ENCODE peak calls at places on chromosomes 13 and 19, in seven cellular contexts. W, Q, Z, J, P, I and X are unnamed samples.

GRCh38 chr13:24080134-24080533 is 80.4 kb upstream of the SPATA13 start:
- DNase-seq in W (no peak), Q (no peak), Z (no peak), J (no peak), P (no peak), I (no peak), X (no peak)

GRCh38 chr13:25886438-25887214 is 165.2 kb downstream of the SHISA2 start:
- DNase-seq in W (no peak), Q (no peak), Z (no peak), J (no peak), P (no peak), I (no peak), X (no peak)

GRCh38 chr19:19821366-19822147 is at the start of gene ZNF506:
- DNase-seq in W (peak; percentile 100), Q (peak; percentile 66), Z (peak; percentile 100), J (no peak), P (peak; percentile 100), I (peak; percentile 96), X (peak; percentile 6)

GRCh38 chr19:2150794-2151338 is 500 bp downstream of the AP3D1 start:
- DNase-seq in W (no peak), Q (peak; percentile 18), Z (peak; percentile 34), J (no peak), P (no peak), I (peak; percentile 90), X (no peak)

GRCh38 chr19:35194022-35194984 is 34.2 kb downstream of the FAM187B start:
- DNase-seq in W (no peak), Q (no peak), Z (no peak), J (no peak), P (no peak), I (no peak), X (no peak)

GRCh38 chr13:52840066-52840465 is 8.4 kb downstream of the PCDH8 start:
- DNase-seq in W (no peak), Q (no peak), Z (no peak), J (no peak), P (no peak), I (no peak), X (no peak)

GRCh38 chr19:17294051-17294891 is 9.0 kb downstream of the ABHD8 start:
- DNase-seq in W (no peak), Q (peak; percentile 62), Z (no peak), J (no peak), P (no peak), I (peak; percentile 78), X (peak; percentile 69)

GRCh38 chr13:74966814-74967213 is 515.2 kb downstream of the TBC1D4 start:
- DNase-seq in W (peak; percentile 21), Q (no peak), Z (no peak), J (no peak), P (no peak), I (no peak), X (no peak)

GRCh38 chr19:680287-681028 is 4.3 kb downstream of the FSTL3 start:
- DNase-seq in W (peak; percentile 99), Q (peak; percentile 97), Z (peak; percentile 100), J (peak; percentile 93), P (peak; percentile 99), I (peak; percentile 100), X (peak; percentile 97)

GRCh38 chr19:995051-995827 is 5.0 kb upstream of the GRIN3B start:
- DNase-seq in W (no peak), Q (no peak), Z (peak; percentile 61), J (no peak), P (no peak), I (no peak), X (no peak)

GRCh38 chr13:35720690-35721554 is 244.4 kb upstream of the MAB21L1 start:
- DNase-seq in W (peak; percentile 53), Q (peak; percentile 39), Z (peak; percentile 33), J (peak; percentile 31), P (peak; percentile 24), I (no peak), X (peak; percentile 47)

GRCh38 chr19:17243854-17244617 is 1.7 kb downstream of the NR2F6 start:
- DNase-seq in W (peak; percentile 86), Q (no peak), Z (peak; percentile 71), J (peak; percentile 51), P (peak; percentile 58), I (no peak), X (peak; percentile 76)

GRCh38 chr19:50932018-50932689 is 20.7 kb downstream of the KLK5 start:
- DNase-seq in W (no peak), Q (no peak), Z (no peak), J (no peak), P (no peak), I (no peak), X (no peak)

GRCh38 chr19:38362076-38362945 is 12.1 kb upstream of the PSMD8 start:
- DNase-seq in W (peak; percentile 90), Q (peak; percentile 72), Z (peak; percentile 79), J (peak; percentile 23), P (peak; percentile 59), I (peak; percentile 91), X (peak; percentile 92)

GRCh38 chr13:95201814-95202521 is 99.3 kb downstream of the ABCC4 start:
- DNase-seq in W (no peak), Q (no peak), Z (no peak), J (no peak), P (no peak), I (no peak), X (no peak)

GRCh38 chr13:95298971-95299627 is 2.2 kb downstream of the ABCC4 start:
- DNase-seq in W (no peak), Q (no peak), Z (no peak), J (no peak), P (no peak), I (no peak), X (peak; percentile 87)

GRCh38 chr19:42115705-42116104 is 16.5 kb downstream of the POU2F2 start:
- DNase-seq in W (no peak), Q (no peak), Z (no peak), J (no peak), P (no peak), I (no peak), X (no peak)

GRCh38 chr13:23673354-23673753 is 103.1 kb downstream of the TNFRSF19 start:
- DNase-seq in W (no peak), Q (no peak), Z (no peak), J (no peak), P (no peak), I (no peak), X (no peak)

DNA sequence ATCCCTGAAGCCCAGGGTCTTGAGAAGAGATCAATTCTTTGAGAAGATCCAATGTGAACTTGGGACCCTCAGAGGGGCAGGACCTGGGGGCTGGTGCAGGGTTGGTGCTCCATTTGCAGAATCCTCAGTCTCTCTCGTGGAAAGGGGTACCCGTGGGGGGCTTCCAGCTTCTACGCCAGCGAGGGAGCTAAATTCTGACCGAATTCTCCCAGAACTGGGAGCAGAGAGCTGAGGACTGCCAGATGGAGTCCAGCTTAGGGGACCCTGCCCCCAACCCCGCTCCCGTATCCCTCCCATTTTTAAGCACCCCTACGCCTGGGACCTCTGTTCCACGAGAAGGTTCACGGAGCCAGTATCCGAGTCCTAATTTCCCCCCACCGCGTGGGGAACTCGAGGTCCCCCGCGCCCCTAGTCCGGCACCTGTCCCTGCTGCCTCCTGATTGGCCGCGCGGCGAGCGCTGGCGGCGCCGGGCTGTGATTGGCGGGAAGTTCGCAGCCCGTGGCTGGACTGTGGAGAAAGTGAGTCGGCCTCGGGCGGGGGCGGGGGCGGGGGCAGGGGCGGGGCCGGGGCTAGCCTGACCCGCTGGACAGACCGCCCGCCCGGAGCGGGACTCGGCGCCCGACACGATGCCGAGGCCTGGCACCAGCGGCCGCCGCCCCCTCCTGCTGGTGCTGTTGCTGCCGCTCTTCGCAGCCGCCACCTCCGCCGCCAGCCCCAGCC is 4.4 kb upstream of the LTBP4 start:
- DNase-seq in W (peak; percentile 73), Q (no peak), Z (peak; percentile 62), J (peak; percentile 45), P (no peak), I (no peak), X (peak; percentile 93)
- TF ChIP-seq POLR2A in W (no peak), Q (no peak), Z (no peak), J (no peak), P (no peak), I (no peak), X (peak; percentile 34)

DNA sequence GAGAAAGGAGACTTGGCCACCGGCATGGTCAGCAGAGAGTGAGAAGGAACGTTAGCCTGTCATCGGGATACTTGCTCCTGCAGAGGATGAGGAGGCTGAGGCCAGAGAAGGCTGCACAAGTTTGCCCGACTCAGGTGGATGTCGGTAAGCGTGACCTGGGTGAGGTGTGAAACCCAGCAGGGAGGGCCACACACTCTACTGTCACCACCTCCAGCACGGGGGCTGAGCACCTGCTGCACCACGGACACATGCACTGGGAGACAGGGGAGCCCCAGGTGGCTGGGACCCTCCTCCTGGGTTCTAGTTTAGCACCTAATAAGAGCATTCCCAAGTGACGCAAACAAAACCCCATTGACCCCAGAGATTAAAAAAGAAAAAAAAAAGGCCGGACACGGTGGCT is 17.3 kb downstream of the MLLT1 start:
- DNase-seq in W (no peak), Q (no peak), Z (no peak), J (no peak), P (no peak), I (no peak), X (no peak)
- TF ChIP-seq POLR2A in W (no peak), Q (no peak), Z (no peak), J (no peak), P (no peak), I (no peak), X (no peak)

GRCh38 chr19:4059493-4059880 is 7.2 kb downstream of the ZBTB7A start:
- DNase-seq in W (peak; percentile 38), Q (no peak), Z (peak; percentile 37), J (no peak), P (no peak), I (no peak), X (no peak)

GRCh38 chr19:4060621-4061177 is 6.0 kb downstream of the ZBTB7A start:
- DNase-seq in W (peak; percentile 30), Q (no peak), Z (peak; percentile 43), J (no peak), P (no peak), I (peak; percentile 84), X (no peak)

GRCh38 chr19:4061178-4061682 is 5.5 kb downstream of the ZBTB7A start:
- DNase-seq in W (peak; percentile 86), Q (no peak), Z (peak; percentile 94), J (peak; percentile 65), P (peak; percentile 79), I (peak; percentile 93), X (peak; percentile 77)

GRCh38 chr19:4058696-4059492 is 7.8 kb downstream of the ZBTB7A start:
- DNase-seq in W (peak; percentile 42), Q (no peak), Z (no peak), J (no peak), P (no peak), I (peak; percentile 82), X (no peak)

GRCh38 chr19:4059931-4060620 is 6.6 kb downstream of the ZBTB7A start:
- DNase-seq in W (peak; percentile 85), Q (no peak), Z (peak; percentile 42), J (no peak), P (peak; percentile 51), I (peak; percentile 93), X (no peak)
- TF ChIP-seq POLR2A in W (no peak), Q (no peak), Z (no peak), J (no peak), P (no peak), I (no peak), X (no peak)

DNA sequence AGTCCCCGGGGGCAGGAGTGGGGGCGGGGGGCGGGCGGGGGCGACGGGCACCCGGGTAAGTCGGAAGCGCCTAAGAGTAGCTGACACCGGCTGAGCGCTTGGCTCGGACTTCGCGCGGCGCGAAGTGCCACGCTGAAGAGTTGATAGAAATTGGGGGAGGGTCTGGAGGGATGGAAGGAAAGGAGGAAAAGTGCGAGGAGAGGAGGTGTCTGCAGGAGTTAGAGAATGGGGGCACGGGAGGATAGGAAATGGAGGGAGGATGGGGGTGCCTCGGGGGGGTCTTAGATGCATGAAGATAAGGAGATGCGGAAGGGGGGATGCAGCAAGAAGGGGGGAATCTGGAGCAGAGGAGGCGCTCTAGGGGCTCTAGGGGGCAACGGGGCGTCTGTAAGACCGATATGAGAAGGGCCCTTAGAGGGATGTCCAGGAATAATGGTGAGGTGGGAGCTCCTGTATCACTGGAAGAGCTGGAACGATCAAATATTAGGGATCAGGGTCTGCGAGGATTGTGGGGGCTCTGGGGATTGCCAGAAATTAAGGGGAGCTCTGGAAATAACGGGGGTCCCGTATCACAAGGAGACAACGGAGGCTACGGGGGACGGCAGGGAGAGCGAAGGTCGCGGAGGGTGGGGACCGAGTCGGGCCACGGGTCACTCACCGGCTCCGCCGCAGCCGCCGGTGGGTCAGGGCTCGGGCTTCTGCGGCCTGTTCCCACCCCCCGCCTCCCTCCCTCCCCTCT is at the start of gene MYPOP:
- DNase-seq in W (no peak), Q (no peak), Z (no peak), J (no peak), P (peak; percentile 9), I (no peak), X (no peak)
- TF ChIP-seq POLR2A in W (no peak), Q (no peak), Z (peak; percentile 23), J (peak; percentile 71), P (no peak), I (no peak), X (peak; percentile 25)